ENCODE peak calls at places on chromosomes 11 and 22, in four cellular contexts. J, P, A and C are unnamed samples.

GRCh38 chr11:11931461-11932055 is 76.9 kb downstream of the DKK3 start:
- DNase-seq in J (peak), P (no peak), A (peak), C (peak)

GRCh38 chr11:62804310-62805043 is 763 bp downstream of the NXF1 start:
- DNase-seq in J (no peak), P (no peak), A (no peak), C (no peak)

GRCh38 chr22:31275576-31275975 is 16.7 kb downstream of the PIK3IP1 start:
- DNase-seq in J (no peak), A (no peak), P (no peak), C (no peak)

GRCh38 chr22:46578251-46578823 is 40.9 kb upstream of the CELSR1 start:
- DNase-seq in J (no peak), A (no peak), P (peak), C (no peak)

GRCh38 chr11:118918686-118919280 is 6.9 kb downstream of the BCL9L start:
- DNase-seq in P (no peak), A (peak), J (no peak), C (no peak)

GRCh38 chr11:102780491-102780918 is at the start of gene MMP10:
- DNase-seq in J (peak), A (peak), P (no peak), C (no peak)

GRCh38 chr22:37370306-37370979 is 56.8 kb downstream of the ELFN2 start:
- DNase-seq in P (no peak), A (no peak), J (no peak), C (no peak)

GRCh38 chr11:102194257-102194656 is 84.0 kb downstream of the YAP1 start:
- DNase-seq in A (no peak), P (no peak), J (no peak), C (no peak)

GRCh38 chr11:46333129-46333947 is 13.9 kb upstream of the DGKZ start:
- DNase-seq in P (no peak), J (no peak), A (peak), C (no peak)

GRCh38 chr22:19400881-19401280 is 30.7 kb downstream of the HIRA start:
- DNase-seq in P (no peak), J (no peak), A (no peak), C (no peak)

GRCh38 chr22:42959472-42960145 is 55.3 kb downstream of the PACSIN2 start:
- DNase-seq in A (no peak), P (no peak), J (peak), C (no peak)

GRCh38 chr11:44046202-44046601 is 1.6 kb upstream of the ACCSL start:
- DNase-seq in J (no peak), A (no peak), P (no peak), C (no peak)

GRCh38 chr11:61688368-61689163 is 8.4 kb downstream of the DAGLA start:
- DNase-seq in A (no peak), J (no peak), P (no peak), C (peak)

GRCh38 chr11:88175004-88175706 is at the start of gene RAB38:
- DNase-seq in J (peak), A (peak), P (no peak), C (no peak)

GRCh38 chr11:108016647-108017046 is 7.9 kb downstream of the CUL5 start:
- DNase-seq in P (no peak), A (no peak), J (no peak), C (no peak)

GRCh38 chr11:116117326-116118137 is 613.3 kb upstream of the CADM1 start:
- DNase-seq in P (no peak), J (no peak), A (no peak), C (no peak)

GRCh38 chr11:79237676-79238075 is 203.2 kb downstream of the TENM4 start:
- DNase-seq in P (no peak), A (no peak), J (no peak), C (no peak)

GRCh38 chr11:131749100-131749499 is 378.7 kb downstream of the NTM start:
- DNase-seq in J (no peak), P (no peak), A (no peak), C (no peak)

GRCh38 chr11:65576867-65577755 is 1.3 kb downstream of the EHBP1L1 start:
- DNase-seq in A (no peak), P (no peak), J (no peak), C (no peak)

GRCh38 chr11:100525635-100526034 is 161.5 kb upstream of the ARHGAP42 start:
- DNase-seq in A (peak), J (no peak), P (no peak), C (no peak)

GRCh38 chr11:132983289-132983688 is 549.0 kb downstream of the OPCML start:
- DNase-seq in J (no peak), A (peak), P (no peak), C (no peak)

GRCh38 chr22:24427500-24428164 is at the start of gene ADORA2A:
- DNase-seq in P (no peak), J (no peak), A (no peak), C (no peak)

GRCh38 chr11:63535734-63536133 is 874 bp upstream of the PLAAT4 start:
- DNase-seq in A (no peak), P (no peak), J (no peak), C (no peak)

GRCh38 chr22:48485144-48486135 is 1342.2 kb downstream of the BRD1 start:
- DNase-seq in P (no peak), A (no peak), J (no peak), C (peak)